ENCODE peak calls at places on chromosome 7, in four cellular contexts. U, Y, P and R are unnamed samples.

GRCh38 chr7:34059551-34059840 is 154.2 kb downstream of the BMPER start:
- DNase-seq in P (no peak), U (no peak), Y (no peak), R (no peak)

GRCh38 chr7:152574892-152575511 is 100.9 kb downstream of the XRCC2 start:
- DNase-seq in Y (no peak), P (no peak), U (no peak), R (no peak)

GRCh38 chr7:155066417-155066950 is 3.6 kb upstream of the HTR5A start:
- DNase-seq in U (no peak), P (no peak), Y (no peak), R (peak)

GRCh38 chr7:12730523-12730922 is 43.1 kb downstream of the ARL4A start:
- DNase-seq in Y (no peak), U (no peak), P (no peak), R (no peak)

GRCh38 chr7:106736508-106737201 is 75.7 kb upstream of the CCDC71L start:
- DNase-seq in U (peak), Y (peak), P (peak), R (peak)

GRCh38 chr7:79452032-79452494 is 1.4 kb downstream of the MAGI2 start:
- DNase-seq in U (peak), Y (no peak), P (peak), R (peak)

GRCh38 chr7:128874140-128875031 is 11.7 kb downstream of the ATP6V1F start:
- DNase-seq in Y (peak), U (no peak), P (peak), R (no peak)

GRCh38 chr7:46525876-46526275 is 604.8 kb upstream of the IGFBP3 start:
- DNase-seq in P (no peak), U (peak), Y (no peak), R (no peak)

GRCh38 chr7:134935701-134936100 is 50.6 kb upstream of the AGBL3 start:
- DNase-seq in U (no peak), Y (no peak), P (no peak), R (peak)

GRCh38 chr7:158956805-158957506 is 100.6 kb downstream of the DYNC2I1 start:
- DNase-seq in U (no peak), P (no peak), Y (no peak), R (no peak)

GRCh38 chr7:158958618-158959017 is 102.3 kb downstream of the DYNC2I1 start:
- DNase-seq in Y (no peak), P (no peak), U (no peak), R (no peak)

GRCh38 chr7:158957921-158958471 is 101.6 kb downstream of the DYNC2I1 start:
- DNase-seq in U (no peak), Y (peak), P (no peak), R (no peak)

GRCh38 chr7:158955932-158956804 is 99.8 kb downstream of the DYNC2I1 start:
- DNase-seq in U (no peak), P (no peak), Y (no peak), R (no peak)

DNA sequence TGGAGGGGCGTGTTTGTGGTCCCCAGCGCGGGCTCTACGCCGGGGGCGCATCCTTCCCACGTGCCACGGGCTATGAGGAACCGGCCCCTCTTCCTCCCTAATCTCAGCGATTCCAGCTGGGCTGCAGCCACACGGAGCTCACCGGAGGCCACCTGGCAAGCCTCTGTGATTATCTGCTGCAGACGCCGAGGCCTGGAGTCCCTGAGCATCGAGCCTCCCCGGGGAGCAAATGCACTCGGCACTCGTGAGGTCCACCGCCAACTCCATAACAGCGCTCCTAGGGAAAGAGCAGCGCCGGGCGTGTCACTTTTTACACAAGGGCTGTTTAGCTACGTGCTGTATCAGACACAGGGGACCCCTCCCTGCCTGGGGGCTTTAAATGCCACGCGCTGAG is 101.1 kb downstream of the DYNC2I1 start:
- DNase-seq in U (no peak), P (no peak), Y (no peak), R (no peak)
- TF ChIP-seq MAZ in U (no peak), P (no peak), Y (no peak), R (no peak)

DNA sequence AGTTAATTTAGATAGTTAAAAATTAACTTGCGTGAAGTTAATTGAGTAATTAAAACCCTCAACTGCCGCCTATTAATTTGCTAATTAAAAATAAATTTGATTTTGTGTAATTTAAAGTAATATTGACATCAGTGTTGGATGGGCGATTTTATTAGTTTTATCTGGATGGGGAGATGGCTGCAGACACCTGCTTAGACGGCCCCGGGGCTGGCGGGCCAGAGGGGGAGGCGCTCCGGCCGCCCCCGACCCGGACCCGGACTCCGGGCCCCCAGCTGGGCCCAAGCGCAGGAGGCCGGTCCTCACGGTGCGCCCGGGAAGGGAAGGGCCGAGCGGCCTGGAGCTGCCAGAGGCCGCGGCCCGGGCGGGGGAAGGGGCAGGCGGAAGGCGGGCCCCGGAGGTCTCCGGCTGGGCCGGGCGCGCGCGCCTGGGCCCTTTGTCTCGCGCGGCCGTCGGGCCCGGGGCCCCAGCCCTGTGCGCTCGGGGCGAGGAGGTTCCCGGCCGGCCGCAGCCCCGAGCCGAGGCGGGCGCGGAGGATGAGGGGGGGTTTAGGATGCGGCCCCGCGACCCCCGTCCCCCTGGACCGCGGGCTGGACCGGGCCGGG is 3.2 kb upstream of the UNCX start:
- DNase-seq in P (no peak), U (no peak), Y (no peak), R (no peak)
- H3K4me2 ChIP-seq in P (no peak), U (no peak), Y (no peak), R (no peak)

GRCh38 chr7:6652446-6653011 is 15.4 kb downstream of the ZNF316 start:
- DNase-seq in Y (peak), P (no peak), U (no peak), R (no peak)
- TF ChIP-seq MAZ in Y (no peak), P (no peak), U (no peak), R (no peak)

DNA sequence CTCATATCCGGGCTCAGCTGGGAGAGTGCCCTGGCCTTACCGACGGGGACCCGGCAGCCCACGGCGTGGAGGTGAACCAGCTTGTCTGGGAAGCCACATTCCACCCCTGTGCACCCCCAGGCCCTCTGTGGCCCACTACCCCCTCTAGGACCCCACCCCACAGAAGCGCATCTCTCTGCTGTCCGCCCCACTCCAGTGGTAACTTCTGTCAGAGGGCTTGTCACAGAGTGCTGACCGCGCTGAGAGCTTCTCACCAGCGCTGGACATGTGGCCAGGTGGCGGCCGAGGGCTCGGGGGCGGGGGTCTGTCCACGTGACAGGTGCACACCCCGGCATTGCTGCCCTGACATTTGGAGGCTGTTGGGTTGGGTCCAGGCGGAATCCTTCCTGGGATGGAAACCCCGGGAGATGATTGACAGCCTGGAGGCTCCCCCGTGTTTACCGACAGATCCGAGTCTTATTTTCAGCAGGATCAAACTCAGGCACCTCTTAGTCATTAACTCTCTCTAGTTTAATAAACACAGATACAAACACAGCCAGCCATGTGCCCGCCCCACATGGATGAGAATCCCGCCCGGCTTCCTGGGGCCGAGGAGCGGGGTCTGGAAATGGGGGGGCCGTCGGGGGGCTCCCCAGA is 5.1 kb downstream of the ELFN1 start:
- DNase-seq in P (no peak), Y (no peak), U (no peak), R (no peak)
- H3K4me2 ChIP-seq in P (no peak), Y (no peak), U (no peak), R (no peak)

GRCh38 chr7:26440253-26440992 is 148.8 kb downstream of the SNX10 start:
- DNase-seq in Y (no peak), P (no peak), U (no peak), R (no peak)
- TF ChIP-seq MAZ in Y (no peak), P (no peak), U (no peak), R (no peak)

DNA sequence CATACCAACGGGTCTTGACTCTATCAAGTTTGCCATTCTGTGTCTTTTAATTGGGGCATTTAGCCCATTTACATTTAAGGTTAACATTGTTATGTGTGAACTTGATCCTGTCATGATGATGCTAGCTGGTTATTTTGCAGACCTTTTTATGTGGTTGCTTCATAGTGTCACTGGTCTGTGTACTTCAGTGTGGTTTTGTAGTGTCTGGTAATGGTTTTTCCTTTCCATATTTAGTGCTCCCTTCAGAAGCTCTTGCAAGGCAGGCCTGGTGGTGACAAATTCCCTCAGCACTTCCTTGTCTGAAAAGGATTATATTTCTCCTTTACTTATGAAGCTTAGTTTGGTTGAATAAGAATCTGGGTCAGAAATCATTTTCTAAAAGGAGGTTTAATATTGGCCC is 135.1 kb upstream of the LANCL2 start:
- DNase-seq in P (no peak), U (no peak), Y (no peak), R (no peak)
- H3K4me2 ChIP-seq in P (no peak), U (no peak), Y (no peak), R (no peak)

GRCh38 chr7:919924-920341 is 34.5 kb downstream of the ADAP1 start:
- DNase-seq in U (no peak), Y (no peak), P (no peak), R (no peak)

GRCh38 chr7:920351-921070 is 34.0 kb downstream of the ADAP1 start:
- DNase-seq in Y (no peak), P (no peak), U (no peak), R (no peak)

GRCh38 chr7:918441-919113 is 35.9 kb downstream of the ADAP1 start:
- DNase-seq in Y (no peak), U (no peak), P (no peak), R (no peak)

GRCh38 chr7:918118-918425 is 36.4 kb downstream of the ADAP1 start:
- DNase-seq in Y (no peak), U (no peak), P (no peak), R (no peak)

GRCh38 chr7:919114-919442 is 35.4 kb downstream of the ADAP1 start:
- DNase-seq in U (no peak), Y (no peak), P (no peak), R (no peak)
- TF ChIP-seq MAZ in U (no peak), Y (no peak), P (no peak), R (no peak)

GRCh38 chr7:82623812-82624211 is 180.2 kb upstream of the CACNA2D1 start:
- DNase-seq in Y (no peak), U (no peak), P (no peak), R (peak)

GRCh38 chr7:82624337-82624736 is 180.8 kb upstream of the CACNA2D1 start:
- DNase-seq in P (no peak), U (no peak), Y (no peak), R (peak)

GRCh38 chr7:82629583-82629982 is 186.0 kb upstream of the CACNA2D1 start:
- DNase-seq in Y (no peak), P (no peak), U (no peak), R (peak)

GRCh38 chr7:82625377-82625776 is 181.8 kb upstream of the CACNA2D1 start:
- DNase-seq in P (no peak), Y (no peak), U (no peak), R (peak)

GRCh38 chr7:82624965-82625364 is 181.4 kb upstream of the CACNA2D1 start:
- DNase-seq in P (no peak), Y (no peak), U (no peak), R (no peak)
- H3K4me2 ChIP-seq in P (no peak), Y (no peak), U (no peak), R (no peak)

DNA sequence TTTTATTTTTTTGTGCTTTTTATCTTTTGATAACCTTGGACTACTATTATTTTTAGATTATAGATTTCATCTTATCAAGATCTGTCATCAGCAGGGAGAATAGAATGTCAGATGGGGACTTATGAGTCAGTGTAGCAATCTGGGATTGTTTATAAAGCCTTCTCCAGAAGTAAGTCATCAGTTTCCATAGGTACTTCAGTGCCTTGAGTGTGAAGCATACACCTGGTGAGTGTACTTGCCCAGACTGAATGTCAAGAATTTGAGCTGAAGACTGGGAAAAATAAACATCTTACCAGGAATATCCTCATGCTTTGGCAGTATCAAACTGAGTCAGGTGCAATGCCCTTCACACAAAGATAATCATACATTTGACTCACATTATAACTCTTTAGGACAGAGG is 2.2 kb downstream of the CASD1 start:
- DNase-seq in U (peak), Y (no peak), P (no peak), R (peak)
- TF ChIP-seq MAZ in U (no peak), Y (no peak), P (no peak), R (no peak)

DNA sequence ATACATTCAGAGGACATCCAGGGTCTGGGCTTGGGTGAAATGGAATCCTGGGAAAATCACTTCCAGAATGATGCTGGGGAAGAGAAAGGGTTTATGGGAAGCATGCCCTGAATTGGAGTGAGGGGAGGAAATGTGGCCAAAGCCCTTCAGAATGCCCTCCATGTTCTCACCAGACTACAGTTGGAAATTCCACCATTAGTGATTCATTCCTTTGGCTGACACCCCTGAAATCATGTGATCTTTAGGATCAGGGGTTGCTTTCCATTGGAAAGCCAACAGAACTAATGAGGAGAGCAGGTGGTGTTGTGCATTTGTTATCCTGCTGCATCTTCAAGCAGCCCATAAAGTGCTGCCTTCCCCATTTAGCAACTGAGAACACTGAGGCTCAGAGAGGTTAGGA is 20.8 kb upstream of the RADIL start:
- DNase-seq in P (no peak), Y (no peak), U (no peak), R (no peak)
- H3K4me2 ChIP-seq in P (no peak), Y (no peak), U (no peak), R (no peak)